ENCODE peak calls at places on chromosome 14, in five cellular contexts. X, L, U, R and E are unnamed samples.
A peak's percentile ranks its signal among the peaks of the same experiment; 100 is the strongest.

GRCh38 chr14:92481386-92481785 is 32.2 kb upstream of the RIN3 start:
- DNase-seq in X (no peak), L (no peak), U (no peak), R (no peak), E (peak; percentile 26)

GRCh38 chr14:40762685-40763084 is 844.0 kb upstream of the LRFN5 start:
- DNase-seq in X (no peak), L (no peak), U (no peak), R (no peak), E (no peak)

GRCh38 chr14:21251215-21251614 is 18.0 kb downstream of the HNRNPC start:
- DNase-seq in X (no peak), L (no peak), U (no peak), R (no peak), E (no peak)

GRCh38 chr14:102785598-102785963 is 8.3 kb downstream of the TRAF3 start:
- DNase-seq in X (no peak), L (no peak), U (no peak), R (no peak), E (no peak)

GRCh38 chr14:23025181-23025788 is 9.4 kb downstream of the PSMB5 start:
- DNase-seq in X (no peak), L (no peak), U (no peak), R (no peak), E (no peak)

GRCh38 chr14:96965885-96966595 is 168.9 kb downstream of the VRK1 start:
- DNase-seq in X (no peak), L (no peak), U (no peak), R (no peak), E (no peak)

GRCh38 chr14:47207636-47208035 is 467.8 kb downstream of the MDGA2 start:
- DNase-seq in X (no peak), L (no peak), U (no peak), R (no peak), E (no peak)

GRCh38 chr14:24246765-24247212 is 4.4 kb upstream of the TINF2 start:
- DNase-seq in X (no peak), L (no peak), U (no peak), R (no peak), E (no peak)

GRCh38 chr14:96662116-96662901 is 134.9 kb upstream of the VRK1 start:
- DNase-seq in X (no peak), L (no peak), U (no peak), R (no peak), E (no peak)

GRCh38 chr14:23300687-23301223 is 1.9 kb downstream of the PPP1R3E start:
- DNase-seq in X (no peak), L (peak; percentile 64), U (no peak), R (peak; percentile 40), E (no peak)

GRCh38 chr14:95518045-95518751 is 1.7 kb upstream of the SYNE3 start:
- DNase-seq in X (no peak), L (no peak), U (no peak), R (no peak), E (no peak)

GRCh38 chr14:60188115-60188514 is 22.9 kb upstream of the DHRS7 start:
- DNase-seq in X (no peak), L (no peak), U (no peak), R (peak; percentile 17), E (no peak)

GRCh38 chr14:61099221-61099835 is 118.3 kb downstream of the SLC38A6 start:
- DNase-seq in X (no peak), L (no peak), U (no peak), R (no peak), E (no peak)

GRCh38 chr14:34700622-34701130 is 13.7 kb downstream of the CFL2 start:
- DNase-seq in X (no peak), L (no peak), U (no peak), R (no peak), E (no peak)

GRCh38 chr14:96400495-96400894 is 8.6 kb downstream of the AK7 start:
- DNase-seq in X (no peak), L (no peak), U (no peak), R (no peak), E (no peak)

GRCh38 chr14:75064205-75064567 is 362 bp upstream of the ACYP1 start:
- DNase-seq in X (no peak), L (no peak), U (no peak), R (no peak), E (no peak)

GRCh38 chr14:63573579-63573978 is 30.4 kb upstream of the PPP2R5E start:
- DNase-seq in X (no peak), L (no peak), U (no peak), R (no peak), E (no peak)

GRCh38 chr14:71289536-71289935 is 382.3 kb downstream of the PCNX1 start:
- DNase-seq in X (no peak), L (no peak), U (no peak), R (no peak), E (no peak)

GRCh38 chr14:69554500-69554899 is 20.2 kb downstream of the CCDC177 start:
- DNase-seq in X (no peak), L (peak; percentile 57), U (no peak), R (no peak), E (no peak)

GRCh38 chr14:29039171-29039570 is 272.6 kb downstream of the FOXG1 start:
- DNase-seq in X (no peak), L (no peak), U (no peak), R (no peak), E (no peak)

GRCh38 chr14:69600304-69600891 is 11.0 kb upstream of the SUSD6 start:
- DNase-seq in X (no peak), L (no peak), U (no peak), R (no peak), E (no peak)

GRCh38 chr14:33465952-33466700 is 484.7 kb downstream of the EGLN3 start:
- DNase-seq in X (no peak), L (no peak), U (no peak), R (no peak), E (no peak)

GRCh38 chr14:39441805-39442204 is 9.6 kb upstream of the FBXO33 start:
- DNase-seq in X (no peak), L (no peak), U (no peak), R (no peak), E (no peak)

GRCh38 chr14:64727551-64728071 is 23.4 kb downstream of the PLEKHG3 start:
- DNase-seq in X (no peak), L (no peak), U (no peak), R (no peak), E (no peak)

GRCh38 chr14:56205906-56206305 is 87.7 kb downstream of the PELI2 start:
- DNase-seq in X (no peak), L (no peak), U (no peak), R (peak; percentile 23), E (no peak)

GRCh38 chr14:101839661-101840060 is 78.2 kb downstream of the PPP2R5C start:
- DNase-seq in X (no peak), L (no peak), U (no peak), R (no peak), E (no peak)

GRCh38 chr14:82394916-82395315 is 861.3 kb upstream of the SEL1L start:
- DNase-seq in X (no peak), L (no peak), U (no peak), R (peak; percentile 61), E (no peak)